ENCODE peak calls at places on chromosomes 13 and 19, in ten cellular contexts. One of them, this sample, is unnamed.

GRCh38 chr13:50699874-50700663 is 143.4 kb downstream of the DLEU7 start:
- DNase-seq in AG04450: no peak
- DNase-seq in gastrocnemius medialis: no peak
- DNase-seq in H1: no peak
- DNase-seq in CD8-positive, alpha-beta T cell: no peak
- DNase-seq in psoas muscle: no peak
- DNase-seq in left ventricle myocardium inferior: no peak
- DNase-seq in substantia nigra: no peak
- DNase-seq in thoracic aorta: no peak
- DNase-seq in GM23248: no peak
- DNase-seq in this sample: no peak

GRCh38 chr19:31214086-31214485 is 135.2 kb downstream of the TSHZ3 start:
- DNase-seq in AG04450: peak
- DNase-seq in gastrocnemius medialis: peak
- DNase-seq in H1: no peak
- DNase-seq in CD8-positive, alpha-beta T cell: peak
- DNase-seq in psoas muscle: peak
- DNase-seq in left ventricle myocardium inferior: peak
- DNase-seq in substantia nigra: no peak
- DNase-seq in thoracic aorta: peak
- DNase-seq in GM23248: peak
- DNase-seq in this sample: peak

GRCh38 chr19:38233740-38234251 is 9.8 kb upstream of the DPF1 start:
- DNase-seq in AG04450: peak
- DNase-seq in gastrocnemius medialis: peak
- DNase-seq in H1: no peak
- DNase-seq in CD8-positive, alpha-beta T cell: peak
- DNase-seq in psoas muscle: peak
- DNase-seq in left ventricle myocardium inferior: peak
- DNase-seq in substantia nigra: no peak
- DNase-seq in thoracic aorta: no peak
- DNase-seq in GM23248: peak
- DNase-seq in this sample: peak

GRCh38 chr13:40492511-40492910 is 173.9 kb downstream of the FOXO1 start:
- DNase-seq in AG04450: no peak
- DNase-seq in gastrocnemius medialis: peak
- DNase-seq in H1: no peak
- DNase-seq in CD8-positive, alpha-beta T cell: no peak
- DNase-seq in psoas muscle: no peak
- DNase-seq in left ventricle myocardium inferior: peak
- DNase-seq in substantia nigra: no peak
- DNase-seq in thoracic aorta: no peak
- DNase-seq in GM23248: no peak
- DNase-seq in this sample: peak

GRCh38 chr19:14248578-14249011 is 42.6 kb upstream of the ADGRL1 start:
- DNase-seq in AG04450: no peak
- DNase-seq in gastrocnemius medialis: no peak
- DNase-seq in H1: peak
- DNase-seq in CD8-positive, alpha-beta T cell: peak
- DNase-seq in psoas muscle: no peak
- DNase-seq in left ventricle myocardium inferior: peak
- DNase-seq in substantia nigra: peak
- DNase-seq in thoracic aorta: no peak
- DNase-seq in GM23248: peak
- DNase-seq in this sample: peak

GRCh38 chr13:112575680-112576079 is 12.3 kb downstream of the TUBGCP3 start:
- DNase-seq in AG04450: no peak
- DNase-seq in gastrocnemius medialis: no peak
- DNase-seq in H1: no peak
- DNase-seq in CD8-positive, alpha-beta T cell: no peak
- DNase-seq in psoas muscle: no peak
- DNase-seq in left ventricle myocardium inferior: no peak
- DNase-seq in substantia nigra: no peak
- DNase-seq in thoracic aorta: no peak
- DNase-seq in GM23248: peak
- DNase-seq in this sample: no peak

GRCh38 chr13:24746618-24747247 is 17.2 kb upstream of the RNF17 start:
- DNase-seq in AG04450: no peak
- DNase-seq in gastrocnemius medialis: no peak
- DNase-seq in H1: no peak
- DNase-seq in CD8-positive, alpha-beta T cell: no peak
- DNase-seq in psoas muscle: no peak
- DNase-seq in left ventricle myocardium inferior: no peak
- DNase-seq in substantia nigra: no peak
- DNase-seq in thoracic aorta: no peak
- DNase-seq in GM23248: peak
- DNase-seq in this sample: no peak

GRCh38 chr13:113417836-113418721 is 35.2 kb downstream of the ADPRHL1 start:
- DNase-seq in AG04450: no peak
- DNase-seq in gastrocnemius medialis: no peak
- DNase-seq in H1: no peak
- DNase-seq in CD8-positive, alpha-beta T cell: no peak
- DNase-seq in psoas muscle: no peak
- DNase-seq in left ventricle myocardium inferior: no peak
- DNase-seq in substantia nigra: no peak
- DNase-seq in thoracic aorta: no peak
- DNase-seq in GM23248: no peak
- DNase-seq in this sample: no peak

GRCh38 chr13:44249439-44249838 is 124.2 kb upstream of the SERP2 start:
- DNase-seq in AG04450: peak
- DNase-seq in gastrocnemius medialis: peak
- DNase-seq in H1: no peak
- DNase-seq in CD8-positive, alpha-beta T cell: no peak
- DNase-seq in psoas muscle: peak
- DNase-seq in left ventricle myocardium inferior: peak
- DNase-seq in substantia nigra: no peak
- DNase-seq in thoracic aorta: no peak
- DNase-seq in GM23248: peak
- DNase-seq in this sample: peak

GRCh38 chr13:113668491-113668971 is 1.5 kb downstream of the GRK1 start:
- DNase-seq in AG04450: no peak
- DNase-seq in gastrocnemius medialis: peak
- DNase-seq in H1: no peak
- DNase-seq in CD8-positive, alpha-beta T cell: no peak
- DNase-seq in psoas muscle: peak
- DNase-seq in left ventricle myocardium inferior: peak
- DNase-seq in substantia nigra: no peak
- DNase-seq in thoracic aorta: no peak
- DNase-seq in GM23248: no peak
- DNase-seq in this sample: peak

GRCh38 chr13:113140677-113141590 is 17.5 kb upstream of the PROZ start:
- DNase-seq in AG04450: no peak
- DNase-seq in gastrocnemius medialis: no peak
- DNase-seq in H1: no peak
- DNase-seq in CD8-positive, alpha-beta T cell: no peak
- DNase-seq in psoas muscle: peak
- DNase-seq in left ventricle myocardium inferior: no peak
- DNase-seq in substantia nigra: no peak
- DNase-seq in thoracic aorta: no peak
- DNase-seq in GM23248: no peak
- DNase-seq in this sample: peak

DNA sequence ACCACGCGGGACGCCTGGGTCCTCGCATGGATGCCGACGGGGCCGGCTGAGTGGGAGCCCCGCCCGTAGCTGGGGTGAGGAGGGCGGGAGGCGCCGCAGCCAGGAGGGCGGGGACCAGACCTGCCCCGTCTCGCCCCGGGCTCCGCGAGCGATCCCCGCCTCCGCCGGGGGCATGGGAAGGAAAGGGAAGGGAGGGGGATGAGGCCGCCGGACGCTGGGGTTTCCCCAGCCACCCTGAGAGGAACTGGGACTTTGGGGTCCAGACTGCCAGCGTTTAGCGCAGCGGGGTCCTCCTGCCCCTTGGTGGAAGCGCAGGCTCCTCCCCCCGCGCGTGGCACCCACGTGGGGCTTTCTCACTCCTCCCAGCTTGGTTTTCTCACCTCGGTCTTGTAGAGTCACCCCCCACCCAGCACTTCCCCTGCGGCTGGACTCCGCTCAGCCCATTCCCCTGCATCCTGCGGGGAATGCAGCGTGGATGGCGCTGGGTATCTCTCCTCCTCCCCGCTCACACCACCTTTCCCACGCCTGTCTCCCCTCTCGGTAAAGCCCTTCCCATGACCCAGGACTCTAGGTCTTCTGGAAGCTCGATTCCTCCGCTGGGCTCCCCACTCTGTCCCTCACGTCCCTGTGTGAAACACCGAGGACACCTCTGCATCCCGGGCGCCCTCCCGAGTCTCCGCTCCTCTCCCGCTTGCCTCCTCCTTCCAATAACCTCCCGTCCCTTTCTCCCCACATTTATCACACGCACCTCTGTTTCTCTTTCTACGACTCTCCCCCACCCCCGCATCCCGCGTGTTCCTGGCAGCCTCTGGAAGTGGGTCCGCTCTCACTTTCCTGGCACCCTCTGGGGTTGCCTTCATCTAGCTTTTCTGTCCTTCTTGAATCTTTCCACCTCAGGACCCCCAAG is 2.1 kb downstream of the TGFB1 start:
- DNase-seq in AG04450: no peak
- DNase-seq in gastrocnemius medialis: peak
- DNase-seq in H1: no peak
- DNase-seq in CD8-positive, alpha-beta T cell: peak
- DNase-seq in psoas muscle: peak
- DNase-seq in left ventricle myocardium inferior: peak
- DNase-seq in substantia nigra: no peak
- DNase-seq in thoracic aorta: no peak
- DNase-seq in GM23248: peak
- DNase-seq in this sample: peak
- H3K27ac ChIP-seq in AG04450: peak
- H3K27ac ChIP-seq in gastrocnemius medialis: peak
- H3K27ac ChIP-seq in H1: no peak
- H3K27ac ChIP-seq in CD8-positive, alpha-beta T cell: peak
- H3K27ac ChIP-seq in psoas muscle: no peak
- H3K27ac ChIP-seq in left ventricle myocardium inferior: peak
- H3K27ac ChIP-seq in substantia nigra: no peak
- H3K27ac ChIP-seq in thoracic aorta: peak
- H3K27ac ChIP-seq in GM23248: peak
- H3K27ac ChIP-seq in this sample: peak

GRCh38 chr19:57935731-57936130 is 529 bp upstream of the ZNF418 start:
- DNase-seq in AG04450: no peak
- DNase-seq in gastrocnemius medialis: no peak
- DNase-seq in H1: no peak
- DNase-seq in CD8-positive, alpha-beta T cell: no peak
- DNase-seq in psoas muscle: no peak
- DNase-seq in left ventricle myocardium inferior: no peak
- DNase-seq in substantia nigra: no peak
- DNase-seq in thoracic aorta: no peak
- DNase-seq in GM23248: no peak
- DNase-seq in this sample: no peak

GRCh38 chr19:57934820-57935665 is at the start of gene ZNF418:
- DNase-seq in AG04450: peak
- DNase-seq in gastrocnemius medialis: peak
- DNase-seq in H1: peak
- DNase-seq in CD8-positive, alpha-beta T cell: peak
- DNase-seq in psoas muscle: peak
- DNase-seq in left ventricle myocardium inferior: peak
- DNase-seq in substantia nigra: peak
- DNase-seq in thoracic aorta: no peak
- DNase-seq in GM23248: peak
- DNase-seq in this sample: peak
- H3K27ac ChIP-seq in AG04450: peak
- H3K27ac ChIP-seq in gastrocnemius medialis: peak
- H3K27ac ChIP-seq in H1: peak
- H3K27ac ChIP-seq in CD8-positive, alpha-beta T cell: peak
- H3K27ac ChIP-seq in psoas muscle: peak
- H3K27ac ChIP-seq in left ventricle myocardium inferior: peak
- H3K27ac ChIP-seq in substantia nigra: peak
- H3K27ac ChIP-seq in thoracic aorta: no peak
- H3K27ac ChIP-seq in GM23248: peak
- H3K27ac ChIP-seq in this sample: peak

GRCh38 chr13:47990427-47990826 is 10.6 kb downstream of the SUCLA2 start:
- DNase-seq in AG04450: no peak
- DNase-seq in gastrocnemius medialis: no peak
- DNase-seq in H1: no peak
- DNase-seq in CD8-positive, alpha-beta T cell: no peak
- DNase-seq in psoas muscle: no peak
- DNase-seq in left ventricle myocardium inferior: no peak
- DNase-seq in substantia nigra: no peak
- DNase-seq in thoracic aorta: no peak
- DNase-seq in GM23248: no peak
- DNase-seq in this sample: no peak
- H3K27ac ChIP-seq in AG04450: no peak
- H3K27ac ChIP-seq in gastrocnemius medialis: no peak
- H3K27ac ChIP-seq in H1: no peak
- H3K27ac ChIP-seq in CD8-positive, alpha-beta T cell: no peak
- H3K27ac ChIP-seq in psoas muscle: no peak
- H3K27ac ChIP-seq in left ventricle myocardium inferior: peak
- H3K27ac ChIP-seq in substantia nigra: no peak
- H3K27ac ChIP-seq in thoracic aorta: no peak
- H3K27ac ChIP-seq in GM23248: no peak
- H3K27ac ChIP-seq in this sample: no peak

DNA sequence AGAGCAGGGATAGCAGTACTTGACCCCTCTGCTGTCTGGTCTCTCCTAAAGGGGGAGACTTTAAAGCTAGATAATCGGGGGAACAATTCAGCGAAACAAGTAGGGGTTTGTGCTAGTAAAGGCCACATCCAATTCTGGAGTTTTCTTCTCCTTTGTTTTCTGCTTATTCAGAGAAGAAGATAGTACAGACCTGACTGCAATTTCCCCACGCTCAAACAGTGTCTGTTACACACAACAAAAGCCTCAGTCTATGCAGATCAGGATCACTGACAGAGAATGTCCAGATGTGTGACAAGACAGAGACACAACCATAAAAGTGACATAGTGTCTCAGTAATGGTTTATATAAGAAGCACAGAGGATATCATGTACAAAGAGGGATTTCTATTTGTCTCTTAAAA is 70.8 kb upstream of the GTF3A start:
- DNase-seq in AG04450: no peak
- DNase-seq in gastrocnemius medialis: no peak
- DNase-seq in H1: no peak
- DNase-seq in CD8-positive, alpha-beta T cell: no peak
- DNase-seq in psoas muscle: no peak
- DNase-seq in left ventricle myocardium inferior: no peak
- DNase-seq in substantia nigra: no peak
- DNase-seq in thoracic aorta: no peak
- DNase-seq in GM23248: no peak
- DNase-seq in this sample: no peak
- H3K27ac ChIP-seq in AG04450: peak
- H3K27ac ChIP-seq in gastrocnemius medialis: no peak
- H3K27ac ChIP-seq in H1: no peak
- H3K27ac ChIP-seq in CD8-positive, alpha-beta T cell: no peak
- H3K27ac ChIP-seq in psoas muscle: no peak
- H3K27ac ChIP-seq in left ventricle myocardium inferior: no peak
- H3K27ac ChIP-seq in substantia nigra: peak
- H3K27ac ChIP-seq in thoracic aorta: no peak
- H3K27ac ChIP-seq in GM23248: no peak
- H3K27ac ChIP-seq in this sample: no peak

This sample was measured in heart left ventricle.